ENCODE peak calls at places on chromosomes 7 and 10, in nine cellular contexts. One of them, this sample, is unnamed.
A peak's percentile ranks its signal among the peaks of the same experiment; 100 is the strongest.

GRCh38 chr7:151689196-151689971 is 169.7 kb upstream of the RHEB start:
- DNase-seq in WERI-Rb-1: no peak
- DNase-seq in thoracic aorta: no peak
- DNase-seq in spleen: peak; percentile 63
- DNase-seq in pancreas: peak; percentile 65
- DNase-seq in astrocyte of the spinal cord: no peak
- DNase-seq in neural progenitor cell: no peak
- DNase-seq in heart right ventricle: peak; percentile 62
- DNase-seq in SK-N-SH: no peak
- DNase-seq in this sample: no peak

GRCh38 chr7:158588085-158588877 is 658 bp upstream of the PTPRN2 start:
- DNase-seq in pancreas: peak; percentile 64
- DNase-seq in WERI-Rb-1: no peak
- DNase-seq in neural progenitor cell: peak; percentile 65
- DNase-seq in thoracic aorta: no peak
- DNase-seq in spleen: no peak
- DNase-seq in heart right ventricle: no peak
- DNase-seq in SK-N-SH: no peak
- DNase-seq in astrocyte of the spinal cord: no peak
- DNase-seq in this sample: no peak

GRCh38 chr10:131514454-131514853 is 202.9 kb upstream of the TCERG1L start:
- DNase-seq in heart right ventricle: no peak
- DNase-seq in WERI-Rb-1: peak; percentile 77
- DNase-seq in pancreas: no peak
- DNase-seq in thoracic aorta: no peak
- DNase-seq in astrocyte of the spinal cord: no peak
- DNase-seq in neural progenitor cell: peak; percentile 73
- DNase-seq in spleen: no peak
- DNase-seq in SK-N-SH: no peak
- DNase-seq in this sample: no peak

GRCh38 chr7:70093496-70093895 is 495.2 kb downstream of the AUTS2 start:
- DNase-seq in pancreas: no peak
- DNase-seq in WERI-Rb-1: peak; percentile 19
- DNase-seq in heart right ventricle: no peak
- DNase-seq in SK-N-SH: no peak
- DNase-seq in spleen: no peak
- DNase-seq in astrocyte of the spinal cord: peak; percentile 47
- DNase-seq in neural progenitor cell: no peak
- DNase-seq in thoracic aorta: no peak
- DNase-seq in this sample: no peak

GRCh38 chr10:132254841-132255240 is 52.9 kb downstream of the STK32C start:
- DNase-seq in pancreas: no peak
- DNase-seq in neural progenitor cell: no peak
- DNase-seq in heart right ventricle: no peak
- DNase-seq in WERI-Rb-1: no peak
- DNase-seq in spleen: no peak
- DNase-seq in astrocyte of the spinal cord: no peak
- DNase-seq in thoracic aorta: no peak
- DNase-seq in SK-N-SH: no peak
- DNase-seq in this sample: no peak

GRCh38 chr10:24826022-24826421 is 102.3 kb upstream of the ARHGAP21 start:
- DNase-seq in heart right ventricle: no peak
- DNase-seq in pancreas: no peak
- DNase-seq in spleen: no peak
- DNase-seq in thoracic aorta: no peak
- DNase-seq in WERI-Rb-1: no peak
- DNase-seq in neural progenitor cell: no peak
- DNase-seq in SK-N-SH: no peak
- DNase-seq in astrocyte of the spinal cord: peak; percentile 76
- DNase-seq in this sample: no peak

GRCh38 chr7:1671876-1672451 is 1.9 kb downstream of the ELFN1 start:
- DNase-seq in astrocyte of the spinal cord: no peak
- DNase-seq in pancreas: peak; percentile 45
- DNase-seq in spleen: peak; percentile 29
- DNase-seq in thoracic aorta: no peak
- DNase-seq in WERI-Rb-1: no peak
- DNase-seq in heart right ventricle: no peak
- DNase-seq in SK-N-SH: peak; percentile 53
- DNase-seq in neural progenitor cell: no peak
- DNase-seq in this sample: no peak

GRCh38 chr10:32489935-32490334 is 44.0 kb downstream of the CCDC7 start:
- DNase-seq in pancreas: no peak
- DNase-seq in astrocyte of the spinal cord: no peak
- DNase-seq in neural progenitor cell: no peak
- DNase-seq in thoracic aorta: no peak
- DNase-seq in spleen: no peak
- DNase-seq in WERI-Rb-1: no peak
- DNase-seq in heart right ventricle: no peak
- DNase-seq in SK-N-SH: no peak
- DNase-seq in this sample: no peak

GRCh38 chr7:139697031-139697430 is 80.8 kb downstream of the HIPK2 start:
- DNase-seq in pancreas: no peak
- DNase-seq in neural progenitor cell: no peak
- DNase-seq in SK-N-SH: no peak
- DNase-seq in WERI-Rb-1: peak; percentile 33
- DNase-seq in astrocyte of the spinal cord: no peak
- DNase-seq in spleen: no peak
- DNase-seq in thoracic aorta: no peak
- DNase-seq in heart right ventricle: no peak
- DNase-seq in this sample: no peak

GRCh38 chr10:75870039-75870645 is 438.7 kb downstream of the LRMDA start:
- DNase-seq in pancreas: no peak
- DNase-seq in WERI-Rb-1: no peak
- DNase-seq in spleen: no peak
- DNase-seq in astrocyte of the spinal cord: no peak
- DNase-seq in thoracic aorta: no peak
- DNase-seq in SK-N-SH: no peak
- DNase-seq in neural progenitor cell: no peak
- DNase-seq in heart right ventricle: no peak
- DNase-seq in this sample: no peak

GRCh38 chr10:122141821-122142651 is 129.1 kb upstream of the BTBD16 start:
- DNase-seq in neural progenitor cell: no peak
- DNase-seq in WERI-Rb-1: no peak
- DNase-seq in thoracic aorta: no peak
- DNase-seq in astrocyte of the spinal cord: peak; percentile 49
- DNase-seq in heart right ventricle: peak; percentile 65
- DNase-seq in SK-N-SH: no peak
- DNase-seq in pancreas: no peak
- DNase-seq in spleen: peak; percentile 71
- DNase-seq in this sample: no peak

GRCh38 chr10:106557053-106557452 is 607.5 kb downstream of the SORCS1 start:
- DNase-seq in heart right ventricle: no peak
- DNase-seq in spleen: no peak
- DNase-seq in SK-N-SH: no peak
- DNase-seq in WERI-Rb-1: no peak
- DNase-seq in astrocyte of the spinal cord: peak; percentile 60
- DNase-seq in thoracic aorta: no peak
- DNase-seq in neural progenitor cell: no peak
- DNase-seq in pancreas: no peak
- DNase-seq in this sample: no peak

GRCh38 chr7:50812847-50813475 is 30.3 kb upstream of the GRB10 start:
- DNase-seq in thoracic aorta: peak; percentile 34
- DNase-seq in astrocyte of the spinal cord: peak; percentile 69
- DNase-seq in neural progenitor cell: no peak
- DNase-seq in pancreas: peak; percentile 83
- DNase-seq in WERI-Rb-1: no peak
- DNase-seq in spleen: no peak
- DNase-seq in heart right ventricle: peak; percentile 66
- DNase-seq in SK-N-SH: no peak
- DNase-seq in this sample: peak; percentile 63

GRCh38 chr7:111098011-111098925 is 7.3 kb downstream of the LRRN3 start:
- DNase-seq in SK-N-SH: no peak
- DNase-seq in spleen: no peak
- DNase-seq in WERI-Rb-1: peak; percentile 28
- DNase-seq in thoracic aorta: no peak
- DNase-seq in heart right ventricle: peak; percentile 11
- DNase-seq in pancreas: no peak
- DNase-seq in neural progenitor cell: peak; percentile 76
- DNase-seq in astrocyte of the spinal cord: peak; percentile 64
- DNase-seq in this sample: peak; percentile 25

GRCh38 chr7:148567524-148567923 is 23.0 kb upstream of the C7orf33 start:
- DNase-seq in SK-N-SH: no peak
- DNase-seq in astrocyte of the spinal cord: no peak
- DNase-seq in heart right ventricle: no peak
- DNase-seq in spleen: no peak
- DNase-seq in pancreas: no peak
- DNase-seq in thoracic aorta: no peak
- DNase-seq in neural progenitor cell: peak; percentile 43
- DNase-seq in WERI-Rb-1: peak; percentile 32
- DNase-seq in this sample: no peak

GRCh38 chr7:88191911-88192310 is 27.9 kb downstream of the SRI start:
- DNase-seq in heart right ventricle: no peak
- DNase-seq in WERI-Rb-1: no peak
- DNase-seq in neural progenitor cell: no peak
- DNase-seq in thoracic aorta: no peak
- DNase-seq in pancreas: no peak
- DNase-seq in SK-N-SH: peak; percentile 12
- DNase-seq in astrocyte of the spinal cord: no peak
- DNase-seq in spleen: no peak
- DNase-seq in this sample: no peak

GRCh38 chr7:103902917-103903316 is 86.5 kb downstream of the RELN start:
- DNase-seq in WERI-Rb-1: no peak
- DNase-seq in heart right ventricle: no peak
- DNase-seq in SK-N-SH: no peak
- DNase-seq in astrocyte of the spinal cord: peak; percentile 53
- DNase-seq in spleen: no peak
- DNase-seq in neural progenitor cell: no peak
- DNase-seq in thoracic aorta: no peak
- DNase-seq in pancreas: no peak
- DNase-seq in this sample: no peak
- TF ChIP-seq CTCF in WERI-Rb-1: no peak
- TF ChIP-seq CTCF in heart right ventricle: no peak
- TF ChIP-seq CTCF in SK-N-SH: no peak
- TF ChIP-seq CTCF in astrocyte of the spinal cord: no peak
- TF ChIP-seq CTCF in spleen: no peak
- TF ChIP-seq CTCF in neural progenitor cell: no peak
- TF ChIP-seq CTCF in thoracic aorta: no peak
- TF ChIP-seq CTCF in pancreas: no peak
- TF ChIP-seq CTCF in this sample: no peak

GRCh38 chr7:4738711-4739527 is 36.5 kb upstream of the AP5Z1 start:
- DNase-seq in WERI-Rb-1: no peak
- DNase-seq in astrocyte of the spinal cord: peak; percentile 95
- DNase-seq in heart right ventricle: no peak
- DNase-seq in thoracic aorta: peak; percentile 33
- DNase-seq in neural progenitor cell: peak; percentile 81
- DNase-seq in SK-N-SH: peak; percentile 87
- DNase-seq in pancreas: no peak
- DNase-seq in spleen: no peak
- DNase-seq in this sample: no peak
- H3K4me3 ChIP-seq in WERI-Rb-1: no peak overlapping the region
- H3K4me3 ChIP-seq in astrocyte of the spinal cord: no peak overlapping the region
- H3K4me3 ChIP-seq in heart right ventricle: peak overlapping the region; percentile 45
- H3K4me3 ChIP-seq in thoracic aorta: peak overlapping the region; percentile 56
- H3K4me3 ChIP-seq in neural progenitor cell: no peak overlapping the region
- H3K4me3 ChIP-seq in SK-N-SH: no peak overlapping the region
- H3K4me3 ChIP-seq in pancreas: peak overlapping the region; percentile 13
- H3K4me3 ChIP-seq in spleen: no peak overlapping the region
- H3K4me3 ChIP-seq in this sample: no peak overlapping the region

DNA sequence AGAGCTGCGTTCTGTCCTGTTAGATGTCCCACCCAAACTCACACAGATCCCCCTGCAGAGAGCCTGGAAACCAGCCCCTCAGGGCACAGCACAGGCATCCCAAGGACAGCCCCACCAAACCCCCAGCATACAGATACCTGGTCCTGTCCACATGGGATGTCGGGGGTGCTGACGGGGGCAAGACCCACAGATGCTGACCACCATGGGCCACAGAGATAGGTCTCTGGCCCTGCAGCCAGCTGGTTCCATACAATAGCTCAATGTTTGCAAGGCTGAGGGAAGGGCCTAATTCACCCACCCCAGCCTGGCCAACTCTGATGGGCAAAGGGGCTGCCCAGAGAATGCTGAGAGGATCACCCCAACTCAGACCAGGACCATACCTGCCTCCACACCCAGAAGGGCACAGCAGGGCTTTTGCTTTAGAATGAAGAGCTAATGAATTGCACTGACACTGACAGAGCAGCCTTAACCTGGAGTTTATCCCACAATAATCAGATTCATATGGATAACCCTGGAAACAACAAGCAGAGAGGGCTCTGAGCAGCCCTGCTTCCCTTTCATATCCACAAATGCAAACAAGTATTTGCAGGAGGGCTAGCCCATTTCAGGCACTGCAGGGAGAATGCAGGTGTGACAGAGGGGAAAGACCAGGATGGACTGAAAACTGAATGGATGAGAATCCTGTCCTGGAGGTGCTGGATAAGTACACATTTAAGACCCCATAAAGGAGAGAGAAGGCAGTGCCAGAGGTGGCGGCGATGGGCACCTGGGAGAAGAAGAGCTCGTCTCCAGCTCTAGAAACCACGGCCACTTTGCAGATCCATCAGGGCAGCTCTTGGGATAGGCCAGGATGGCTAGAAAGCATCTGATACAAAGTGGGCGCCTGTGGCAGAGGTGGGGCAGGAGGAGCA is 126.7 kb downstream of the TNS3 start:
- DNase-seq in WERI-Rb-1: no peak
- DNase-seq in astrocyte of the spinal cord: no peak
- DNase-seq in neural progenitor cell: no peak
- DNase-seq in pancreas: no peak
- DNase-seq in thoracic aorta: no peak
- DNase-seq in heart right ventricle: no peak
- DNase-seq in SK-N-SH: no peak
- DNase-seq in spleen: no peak
- DNase-seq in this sample: no peak
- TF ChIP-seq CTCF in WERI-Rb-1: no peak
- TF ChIP-seq CTCF in astrocyte of the spinal cord: no peak
- TF ChIP-seq CTCF in neural progenitor cell: no peak
- TF ChIP-seq CTCF in pancreas: no peak
- TF ChIP-seq CTCF in thoracic aorta: no peak
- TF ChIP-seq CTCF in heart right ventricle: no peak
- TF ChIP-seq CTCF in SK-N-SH: no peak
- TF ChIP-seq CTCF in spleen: no peak
- TF ChIP-seq CTCF in this sample: no peak

GRCh38 chr10:88835095-88835909 is 16.3 kb downstream of the ANKRD22 start:
- DNase-seq in neural progenitor cell: peak; percentile 81
- DNase-seq in spleen: peak; percentile 94
- DNase-seq in astrocyte of the spinal cord: peak; percentile 85
- DNase-seq in pancreas: peak; percentile 86
- DNase-seq in WERI-Rb-1: peak; percentile 83
- DNase-seq in heart right ventricle: peak; percentile 85
- DNase-seq in thoracic aorta: peak; percentile 31
- DNase-seq in SK-N-SH: peak; percentile 64
- DNase-seq in this sample: no peak

GRCh38 chr10:88833156-88833555 is 18.5 kb downstream of the ANKRD22 start:
- DNase-seq in astrocyte of the spinal cord: no peak
- DNase-seq in spleen: no peak
- DNase-seq in heart right ventricle: no peak
- DNase-seq in neural progenitor cell: no peak
- DNase-seq in WERI-Rb-1: no peak
- DNase-seq in thoracic aorta: no peak
- DNase-seq in pancreas: no peak
- DNase-seq in SK-N-SH: no peak
- DNase-seq in this sample: no peak

GRCh38 chr10:88833722-88834121 is 17.9 kb downstream of the ANKRD22 start:
- DNase-seq in thoracic aorta: no peak
- DNase-seq in pancreas: no peak
- DNase-seq in WERI-Rb-1: no peak
- DNase-seq in neural progenitor cell: no peak
- DNase-seq in astrocyte of the spinal cord: no peak
- DNase-seq in heart right ventricle: no peak
- DNase-seq in spleen: no peak
- DNase-seq in SK-N-SH: no peak
- DNase-seq in this sample: no peak

GRCh38 chr10:88838766-88839165 is 12.9 kb downstream of the ANKRD22 start:
- DNase-seq in pancreas: no peak
- DNase-seq in SK-N-SH: no peak
- DNase-seq in heart right ventricle: no peak
- DNase-seq in thoracic aorta: no peak
- DNase-seq in spleen: no peak
- DNase-seq in WERI-Rb-1: no peak
- DNase-seq in astrocyte of the spinal cord: no peak
- DNase-seq in neural progenitor cell: no peak
- DNase-seq in this sample: no peak

GRCh38 chr10:88835910-88836221 is 15.8 kb downstream of the ANKRD22 start:
- DNase-seq in pancreas: no peak
- DNase-seq in thoracic aorta: no peak
- DNase-seq in SK-N-SH: no peak
- DNase-seq in heart right ventricle: no peak
- DNase-seq in neural progenitor cell: no peak
- DNase-seq in WERI-Rb-1: no peak
- DNase-seq in astrocyte of the spinal cord: no peak
- DNase-seq in spleen: no peak
- DNase-seq in this sample: no peak
- H3K4me3 ChIP-seq in pancreas: no peak overlapping the region
- H3K4me3 ChIP-seq in thoracic aorta: no peak overlapping the region
- H3K4me3 ChIP-seq in SK-N-SH: no peak overlapping the region
- H3K4me3 ChIP-seq in heart right ventricle: no peak overlapping the region
- H3K4me3 ChIP-seq in neural progenitor cell: no peak overlapping the region
- H3K4me3 ChIP-seq in WERI-Rb-1: no peak overlapping the region
- H3K4me3 ChIP-seq in astrocyte of the spinal cord: no peak overlapping the region
- H3K4me3 ChIP-seq in spleen: no peak overlapping the region
- H3K4me3 ChIP-seq in this sample: no peak overlapping the region